ENCODE peak calls at places on chromosome 20, in eight cellular contexts. C is stimulated activated naive CD8-positive, alpha-beta T cell treated with anti-CD3 and anti-CD28 coated beads, Interleukin-15, Interleukin-2, amounts not matched to agents 100 U/mL and 50 U/mL, for 24 hours; B is GOT3; L is NCI-H460; S is tibial nerve; M is amniotic epithelial cell; P is uterus; X is G401. D is an unnamed sample.
A peak's percentile ranks its signal among the peaks of the same experiment; 100 is the strongest.

GRCh38 chr20:16929756-16930155 is 181.6 kb downstream of the OTOR start:
- DNase-seq in S (no peak), C (no peak), X (no peak), B (no peak), P (no peak), M (peak; percentile 14), L (no peak), D (no peak)

GRCh38 chr20:815914-816606 is 17.5 kb upstream of the FAM110A start:
- DNase-seq in P (peak; percentile 43), S (no peak), B (no peak), L (peak; percentile 61), C (peak; percentile 69), M (peak; percentile 28), X (peak; percentile 62), D (peak; percentile 51)

GRCh38 chr20:40434122-40434521 is 254.9 kb downstream of the MAFB start:
- DNase-seq in B (no peak), S (no peak), L (no peak), P (no peak), C (no peak), X (no peak), M (no peak), D (no peak)

GRCh38 chr20:43840382-43841070 is 74.1 kb upstream of the TOX2 start:
- DNase-seq in C (peak; percentile 46), M (peak; percentile 34), X (no peak), L (peak; percentile 26), B (no peak), S (no peak), P (no peak), D (peak; percentile 89)

GRCh38 chr20:46588532-46589509 is 38.4 kb upstream of the OCSTAMP start:
- DNase-seq in L (no peak), M (no peak), X (no peak), P (no peak), S (no peak), B (no peak), C (no peak), D (no peak)

GRCh38 chr20:11249239-11249638 is 575.4 kb upstream of the JAG1 start:
- DNase-seq in P (no peak), S (no peak), X (no peak), L (no peak), B (no peak), M (no peak), C (no peak), D (no peak)

GRCh38 chr20:6632187-6632586 is 135.3 kb upstream of the BMP2 start:
- DNase-seq in C (no peak), B (peak; percentile 23), X (peak; percentile 41), P (peak; percentile 25), S (no peak), L (no peak), M (peak; percentile 66), D (no peak)

GRCh38 chr20:62822788-62823651 is 6.2 kb downstream of the COL9A3 start:
- DNase-seq in P (no peak), L (peak; percentile 82), M (peak; percentile 30), C (peak; percentile 65), S (no peak), X (peak; percentile 35), B (no peak), D (peak; percentile 79)

GRCh38 chr20:38307371-38308046 is 3.6 kb downstream of the BPI start:
- DNase-seq in M (peak; percentile 77), S (no peak), B (no peak), L (no peak), C (no peak), P (no peak), X (no peak), D (no peak)

GRCh38 chr20:64160536-64161495 is 3.4 kb upstream of the MYT1 start:
- DNase-seq in X (no peak), S (no peak), B (no peak), P (no peak), M (no peak), L (no peak), C (no peak), D (no peak)

GRCh38 chr20:63698739-63699465 is 2.5 kb downstream of the TNFRSF6B start:
- DNase-seq in C (peak; percentile 73), P (peak; percentile 66), M (peak; percentile 83), B (no peak), L (no peak), X (no peak), S (no peak), D (no peak)

GRCh38 chr20:59010321-59010994 is 3.4 kb upstream of the CTSZ start:
- DNase-seq in S (no peak), B (no peak), L (no peak), P (peak; percentile 39), M (no peak), C (no peak), X (no peak), D (no peak)

GRCh38 chr20:5557123-5557522 is 193.1 kb upstream of the SHLD1 start:
- DNase-seq in P (no peak), S (peak; percentile 21), B (no peak), L (peak; percentile 34), C (peak; percentile 52), M (peak; percentile 59), X (peak; percentile 72), D (peak; percentile 69)

GRCh38 chr20:41185013-41185757 is 47.8 kb downstream of the PLCG1 start:
- DNase-seq in S (peak; percentile 5), C (no peak), B (no peak), P (no peak), M (no peak), X (peak; percentile 88), L (no peak), D (no peak)

GRCh38 chr20:3222635-3223600 is 13.6 kb downstream of the ITPA start:
- DNase-seq in P (no peak), B (no peak), M (no peak), L (peak; percentile 63), C (peak; percentile 32), S (no peak), X (no peak), D (peak; percentile 51)

GRCh38 chr20:8535403-8536003 is 403.4 kb downstream of the PLCB1 start:
- DNase-seq in S (no peak), M (no peak), P (no peak), L (peak; percentile 7), B (no peak), X (no peak), C (peak; percentile 12), D (no peak)

D was measured in T-helper 2 cell.